ENCODE peak calls at places on chromosomes 7 and 10, in nine cellular contexts. One of them, this sample, is unnamed.

GRCh38 chr7:141701489-141702046 is 398 bp downstream of the DENND11 start:
- DNase-seq in transverse colon: peak
- DNase-seq in AG04450: no peak
- DNase-seq in fibroblast of pulmonary artery: peak
- DNase-seq in breast epithelium: no peak
- DNase-seq in mesothelial cell of epicardium: peak
- DNase-seq in astrocyte: peak
- DNase-seq in choroid plexus epithelial cell: peak
- DNase-seq in colonic mucosa: peak
- DNase-seq in this sample: peak

GRCh38 chr7:50302486-50303081 is 1.9 kb upstream of the IKZF1 start:
- DNase-seq in transverse colon: no peak
- DNase-seq in AG04450: no peak
- DNase-seq in fibroblast of pulmonary artery: no peak
- DNase-seq in breast epithelium: no peak
- DNase-seq in mesothelial cell of epicardium: no peak
- DNase-seq in astrocyte: no peak
- DNase-seq in choroid plexus epithelial cell: no peak
- DNase-seq in colonic mucosa: no peak
- DNase-seq in this sample: no peak

GRCh38 chr7:131859162-131859821 is 302.9 kb upstream of the PODXL start:
- DNase-seq in transverse colon: peak
- DNase-seq in AG04450: peak
- DNase-seq in fibroblast of pulmonary artery: peak
- DNase-seq in breast epithelium: peak
- DNase-seq in mesothelial cell of epicardium: peak
- DNase-seq in astrocyte: peak
- DNase-seq in choroid plexus epithelial cell: peak
- DNase-seq in colonic mucosa: peak
- DNase-seq in this sample: no peak

GRCh38 chr7:106053109-106053508 is 59.0 kb downstream of the SYPL1 start:
- DNase-seq in transverse colon: no peak
- DNase-seq in AG04450: no peak
- DNase-seq in fibroblast of pulmonary artery: no peak
- DNase-seq in breast epithelium: no peak
- DNase-seq in mesothelial cell of epicardium: no peak
- DNase-seq in astrocyte: no peak
- DNase-seq in choroid plexus epithelial cell: no peak
- DNase-seq in colonic mucosa: no peak
- DNase-seq in this sample: no peak

GRCh38 chr10:26717476-26717875 is 20.0 kb downstream of the PDSS1 start:
- DNase-seq in transverse colon: no peak
- DNase-seq in AG04450: no peak
- DNase-seq in fibroblast of pulmonary artery: no peak
- DNase-seq in breast epithelium: no peak
- DNase-seq in mesothelial cell of epicardium: no peak
- DNase-seq in astrocyte: no peak
- DNase-seq in choroid plexus epithelial cell: peak
- DNase-seq in colonic mucosa: no peak
- DNase-seq in this sample: no peak

GRCh38 chr7:100655908-100656674 is at the start of gene ACTL6B:
- DNase-seq in transverse colon: peak
- DNase-seq in AG04450: no peak
- DNase-seq in fibroblast of pulmonary artery: peak
- DNase-seq in breast epithelium: no peak
- DNase-seq in mesothelial cell of epicardium: peak
- DNase-seq in astrocyte: no peak
- DNase-seq in choroid plexus epithelial cell: peak
- DNase-seq in colonic mucosa: peak
- DNase-seq in this sample: peak

GRCh38 chr10:110491346-110491745 is 6.4 kb upstream of the DUSP5 start:
- DNase-seq in transverse colon: no peak
- DNase-seq in AG04450: no peak
- DNase-seq in fibroblast of pulmonary artery: no peak
- DNase-seq in breast epithelium: no peak
- DNase-seq in mesothelial cell of epicardium: no peak
- DNase-seq in astrocyte: no peak
- DNase-seq in choroid plexus epithelial cell: no peak
- DNase-seq in colonic mucosa: no peak
- DNase-seq in this sample: no peak

GRCh38 chr10:69089638-69090599 is 2.0 kb downstream of the SRGN start:
- DNase-seq in transverse colon: peak
- DNase-seq in AG04450: no peak
- DNase-seq in fibroblast of pulmonary artery: peak
- DNase-seq in breast epithelium: peak
- DNase-seq in mesothelial cell of epicardium: no peak
- DNase-seq in astrocyte: peak
- DNase-seq in choroid plexus epithelial cell: peak
- DNase-seq in colonic mucosa: peak
- DNase-seq in this sample: no peak

GRCh38 chr7:38775503-38775902 is 133.5 kb downstream of the VPS41 start:
- DNase-seq in transverse colon: no peak
- DNase-seq in AG04450: no peak
- DNase-seq in fibroblast of pulmonary artery: no peak
- DNase-seq in breast epithelium: no peak
- DNase-seq in mesothelial cell of epicardium: no peak
- DNase-seq in astrocyte: no peak
- DNase-seq in choroid plexus epithelial cell: no peak
- DNase-seq in colonic mucosa: no peak
- DNase-seq in this sample: no peak

GRCh38 chr7:132915652-132916051 is 166.2 kb downstream of the CHCHD3 start:
- DNase-seq in transverse colon: no peak
- DNase-seq in AG04450: no peak
- DNase-seq in fibroblast of pulmonary artery: no peak
- DNase-seq in breast epithelium: no peak
- DNase-seq in mesothelial cell of epicardium: no peak
- DNase-seq in astrocyte: no peak
- DNase-seq in choroid plexus epithelial cell: no peak
- DNase-seq in colonic mucosa: no peak
- DNase-seq in this sample: no peak

GRCh38 chr10:121832647-121833046 is 95.2 kb downstream of the ATE1 start:
- DNase-seq in transverse colon: no peak
- DNase-seq in AG04450: no peak
- DNase-seq in fibroblast of pulmonary artery: no peak
- DNase-seq in breast epithelium: no peak
- DNase-seq in mesothelial cell of epicardium: no peak
- DNase-seq in astrocyte: no peak
- DNase-seq in choroid plexus epithelial cell: no peak
- DNase-seq in colonic mucosa: no peak
- DNase-seq in this sample: no peak

GRCh38 chr10:52740913-52741675 is 31.5 kb downstream of the MBL2 start:
- DNase-seq in transverse colon: peak
- DNase-seq in AG04450: no peak
- DNase-seq in fibroblast of pulmonary artery: peak
- DNase-seq in breast epithelium: no peak
- DNase-seq in mesothelial cell of epicardium: peak
- DNase-seq in astrocyte: no peak
- DNase-seq in choroid plexus epithelial cell: peak
- DNase-seq in colonic mucosa: peak
- DNase-seq in this sample: no peak

GRCh38 chr10:21184216-21184615 is 287.1 kb upstream of the NEBL start:
- DNase-seq in transverse colon: no peak
- DNase-seq in AG04450: no peak
- DNase-seq in fibroblast of pulmonary artery: peak
- DNase-seq in breast epithelium: peak
- DNase-seq in mesothelial cell of epicardium: no peak
- DNase-seq in astrocyte: no peak
- DNase-seq in choroid plexus epithelial cell: peak
- DNase-seq in colonic mucosa: no peak
- DNase-seq in this sample: no peak

GRCh38 chr10:110399163-110400094 is 94.7 kb upstream of the SMNDC1 start:
- DNase-seq in transverse colon: no peak
- DNase-seq in AG04450: peak
- DNase-seq in fibroblast of pulmonary artery: peak
- DNase-seq in breast epithelium: no peak
- DNase-seq in mesothelial cell of epicardium: peak
- DNase-seq in astrocyte: peak
- DNase-seq in choroid plexus epithelial cell: peak
- DNase-seq in colonic mucosa: no peak
- DNase-seq in this sample: no peak

GRCh38 chr10:132228616-132229015 is 41.9 kb downstream of the DPYSL4 start:
- DNase-seq in transverse colon: no peak
- DNase-seq in AG04450: no peak
- DNase-seq in fibroblast of pulmonary artery: no peak
- DNase-seq in breast epithelium: no peak
- DNase-seq in mesothelial cell of epicardium: no peak
- DNase-seq in astrocyte: no peak
- DNase-seq in choroid plexus epithelial cell: no peak
- DNase-seq in colonic mucosa: no peak
- DNase-seq in this sample: no peak

GRCh38 chr10:43871545-43871944 is 222.9 kb upstream of the ZNF32 start:
- DNase-seq in transverse colon: no peak
- DNase-seq in AG04450: no peak
- DNase-seq in fibroblast of pulmonary artery: no peak
- DNase-seq in breast epithelium: no peak
- DNase-seq in mesothelial cell of epicardium: no peak
- DNase-seq in astrocyte: no peak
- DNase-seq in choroid plexus epithelial cell: no peak
- DNase-seq in colonic mucosa: no peak
- DNase-seq in this sample: peak
- TF ChIP-seq CTCF in transverse colon: no peak
- TF ChIP-seq CTCF in AG04450: no peak
- TF ChIP-seq CTCF in fibroblast of pulmonary artery: no peak
- TF ChIP-seq CTCF in breast epithelium: no peak
- TF ChIP-seq CTCF in mesothelial cell of epicardium: no peak
- TF ChIP-seq CTCF in astrocyte: no peak
- TF ChIP-seq CTCF in choroid plexus epithelial cell: no peak
- TF ChIP-seq CTCF in colonic mucosa: no peak
- TF ChIP-seq CTCF in this sample: no peak

GRCh38 chr7:33685488-33685887 is 219.9 kb upstream of the BMPER start:
- DNase-seq in transverse colon: no peak
- DNase-seq in AG04450: no peak
- DNase-seq in fibroblast of pulmonary artery: no peak
- DNase-seq in breast epithelium: no peak
- DNase-seq in mesothelial cell of epicardium: no peak
- DNase-seq in astrocyte: no peak
- DNase-seq in choroid plexus epithelial cell: no peak
- DNase-seq in colonic mucosa: no peak
- DNase-seq in this sample: no peak

GRCh38 chr7:33680682-33681081 is 224.7 kb upstream of the BMPER start:
- DNase-seq in transverse colon: no peak
- DNase-seq in AG04450: no peak
- DNase-seq in fibroblast of pulmonary artery: no peak
- DNase-seq in breast epithelium: no peak
- DNase-seq in mesothelial cell of epicardium: no peak
- DNase-seq in astrocyte: no peak
- DNase-seq in choroid plexus epithelial cell: no peak
- DNase-seq in colonic mucosa: no peak
- DNase-seq in this sample: no peak

GRCh38 chr7:33687601-33688000 is 217.7 kb upstream of the BMPER start:
- DNase-seq in transverse colon: no peak
- DNase-seq in AG04450: no peak
- DNase-seq in fibroblast of pulmonary artery: no peak
- DNase-seq in breast epithelium: no peak
- DNase-seq in mesothelial cell of epicardium: no peak
- DNase-seq in astrocyte: no peak
- DNase-seq in choroid plexus epithelial cell: no peak
- DNase-seq in colonic mucosa: no peak
- DNase-seq in this sample: no peak

DNA sequence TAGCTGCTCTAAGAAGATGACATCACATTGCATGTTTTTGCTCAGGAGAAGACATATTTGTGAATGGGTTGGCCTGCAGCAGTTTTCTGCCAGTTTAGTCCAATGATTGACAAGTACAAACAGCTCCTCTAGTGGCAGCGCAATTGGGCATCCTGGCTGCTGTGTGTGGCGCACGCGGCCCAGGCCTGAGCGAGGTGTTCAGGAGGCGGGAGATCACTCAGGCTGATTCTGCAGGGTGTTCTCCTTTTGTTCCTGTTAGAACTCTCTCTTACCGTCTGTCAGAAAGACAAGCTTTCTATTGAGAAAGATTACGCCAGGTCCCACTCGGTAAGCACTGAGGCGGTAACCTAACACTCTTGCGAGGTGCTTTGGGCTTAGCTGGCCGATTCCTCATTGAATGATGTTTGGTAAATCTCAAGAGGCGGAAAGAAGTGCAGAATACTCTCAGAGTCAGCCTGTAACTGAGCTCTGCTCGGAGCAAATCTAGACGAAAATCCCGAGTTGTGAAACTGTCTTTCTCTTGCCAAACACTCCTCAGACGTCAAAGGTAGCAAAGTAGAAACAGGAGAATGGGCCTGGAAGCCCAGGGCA is 219.2 kb upstream of the BMPER start:
- DNase-seq in transverse colon: no peak
- DNase-seq in AG04450: no peak
- DNase-seq in fibroblast of pulmonary artery: no peak
- DNase-seq in breast epithelium: no peak
- DNase-seq in mesothelial cell of epicardium: no peak
- DNase-seq in astrocyte: no peak
- DNase-seq in choroid plexus epithelial cell: no peak
- DNase-seq in colonic mucosa: no peak
- DNase-seq in this sample: no peak
- TF ChIP-seq CTCF in transverse colon: no peak
- TF ChIP-seq CTCF in AG04450: no peak
- TF ChIP-seq CTCF in fibroblast of pulmonary artery: no peak
- TF ChIP-seq CTCF in breast epithelium: no peak
- TF ChIP-seq CTCF in mesothelial cell of epicardium: no peak
- TF ChIP-seq CTCF in astrocyte: no peak
- TF ChIP-seq CTCF in choroid plexus epithelial cell: no peak
- TF ChIP-seq CTCF in colonic mucosa: no peak
- TF ChIP-seq CTCF in this sample: no peak

DNA sequence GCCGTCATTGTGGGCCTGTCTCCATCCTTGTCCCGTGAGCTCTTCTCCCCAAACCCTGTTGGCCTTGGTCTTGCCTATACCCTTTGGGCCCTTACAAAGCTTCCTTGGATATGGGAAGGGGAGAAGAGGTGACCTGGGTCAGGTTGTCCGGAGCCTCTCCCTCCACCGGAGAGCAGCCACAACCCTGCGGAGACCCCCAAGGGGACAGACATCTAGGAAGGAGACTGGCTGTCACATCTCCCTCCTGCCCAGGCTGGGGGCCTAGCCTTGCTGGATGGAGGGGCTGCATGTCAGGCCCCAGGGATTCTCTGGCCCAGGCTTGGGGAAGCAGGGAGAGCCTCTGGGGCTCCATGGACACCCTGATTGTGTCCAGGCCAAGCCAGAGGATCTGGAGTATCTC is 11.8 kb downstream of the NACAD start:
- DNase-seq in transverse colon: no peak
- DNase-seq in AG04450: no peak
- DNase-seq in fibroblast of pulmonary artery: no peak
- DNase-seq in breast epithelium: no peak
- DNase-seq in mesothelial cell of epicardium: no peak
- DNase-seq in astrocyte: no peak
- DNase-seq in choroid plexus epithelial cell: no peak
- DNase-seq in colonic mucosa: no peak
- DNase-seq in this sample: no peak
- TF ChIP-seq CTCF in transverse colon: no peak
- TF ChIP-seq CTCF in AG04450: no peak
- TF ChIP-seq CTCF in fibroblast of pulmonary artery: no peak
- TF ChIP-seq CTCF in breast epithelium: no peak
- TF ChIP-seq CTCF in mesothelial cell of epicardium: no peak
- TF ChIP-seq CTCF in astrocyte: no peak
- TF ChIP-seq CTCF in choroid plexus epithelial cell: no peak
- TF ChIP-seq CTCF in colonic mucosa: no peak
- TF ChIP-seq CTCF in this sample: no peak

DNA sequence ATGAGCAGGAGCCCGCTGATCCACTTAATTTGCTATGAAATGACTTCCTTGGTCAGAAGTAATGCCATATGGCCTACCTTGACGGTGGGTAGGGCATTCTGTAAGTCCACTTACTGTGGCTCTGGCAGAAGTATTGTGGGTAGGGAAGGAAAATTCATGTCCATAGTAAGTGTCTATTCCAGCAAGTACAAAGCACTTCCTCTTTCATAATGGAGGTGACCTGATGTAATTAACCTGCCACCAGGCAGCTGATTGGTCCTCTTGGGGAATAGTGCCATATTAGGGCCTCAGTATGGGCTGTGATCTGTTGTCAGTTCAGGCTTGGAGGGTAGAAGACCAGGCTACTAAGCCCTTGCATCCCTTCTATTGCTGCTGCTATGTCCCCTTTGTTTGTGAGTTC is 103.9 kb downstream of the SLC37A3 start:
- DNase-seq in transverse colon: no peak
- DNase-seq in AG04450: no peak
- DNase-seq in fibroblast of pulmonary artery: no peak
- DNase-seq in breast epithelium: no peak
- DNase-seq in mesothelial cell of epicardium: no peak
- DNase-seq in astrocyte: no peak
- DNase-seq in choroid plexus epithelial cell: no peak
- DNase-seq in colonic mucosa: no peak
- DNase-seq in this sample: no peak
- TF ChIP-seq CTCF in transverse colon: no peak
- TF ChIP-seq CTCF in AG04450: no peak
- TF ChIP-seq CTCF in fibroblast of pulmonary artery: no peak
- TF ChIP-seq CTCF in breast epithelium: no peak
- TF ChIP-seq CTCF in mesothelial cell of epicardium: no peak
- TF ChIP-seq CTCF in astrocyte: no peak
- TF ChIP-seq CTCF in choroid plexus epithelial cell: no peak
- TF ChIP-seq CTCF in colonic mucosa: no peak
- TF ChIP-seq CTCF in this sample: no peak

This sample was measured in type B pancreatic cell.